ENCODE peak calls at places on chromosomes 7 and 10, in six cellular contexts. E is IMR-90, Q is SK-N-SH, P is GM12878, H is HepG2, F is K562. U is an unnamed sample.

GRCh38 chr10:34256216-34256615 is 558.9 kb downstream of the PARD3 start:
- DNase-seq in H (no peak), Q (no peak), P (no peak), F (no peak), E (no peak), U (no peak)

GRCh38 chr10:79286318-79286951 is 60.8 kb upstream of the PPIF start:
- DNase-seq in E (peak), P (peak), H (no peak), F (peak), Q (peak), U (no peak)

GRCh38 chr7:91353923-91354322 is 89.7 kb downstream of the FZD1 start:
- DNase-seq in H (no peak), E (no peak), F (no peak), P (no peak), Q (peak), U (no peak)

GRCh38 chr10:18104223-18104872 is 35.9 kb upstream of the CACNB2 start:
- DNase-seq in P (no peak), E (peak), H (peak), Q (peak), F (peak), U (no peak)

GRCh38 chr10:102654566-102654965 is 10.3 kb downstream of the TRIM8 start:
- DNase-seq in P (no peak), Q (no peak), H (no peak), E (no peak), F (no peak), U (no peak)

GRCh38 chr10:59872892-59873463 is 33.4 kb downstream of the CCDC6 start:
- DNase-seq in H (peak), P (no peak), F (no peak), Q (no peak), E (peak), U (no peak)

GRCh38 chr10:33350041-33350440 is 15.6 kb upstream of the NRP1 start:
- DNase-seq in H (no peak), E (no peak), F (no peak), P (no peak), Q (no peak), U (no peak)

GRCh38 chr7:26348987-26349809 is 57.5 kb downstream of the SNX10 start:
- DNase-seq in F (no peak), H (no peak), P (no peak), E (no peak), Q (no peak), U (no peak)

GRCh38 chr7:115533785-115534184 is 496.8 kb downstream of the TFEC start:
- DNase-seq in P (no peak), Q (no peak), F (no peak), H (no peak), E (peak), U (no peak)

GRCh38 chr7:2134740-2135139 is 98.0 kb downstream of the MAD1L1 start:
- DNase-seq in F (no peak), Q (no peak), P (no peak), H (no peak), E (no peak), U (no peak)

GRCh38 chr10:70441161-70441876 is at the start of gene NODAL:
- DNase-seq in Q (peak), F (no peak), E (no peak), P (no peak), H (no peak), U (no peak)

GRCh38 chr10:88707429-88708110 is 1.5 kb downstream of the LIPK start:
- DNase-seq in E (peak), P (no peak), H (no peak), Q (no peak), F (no peak), U (no peak)

GRCh38 chr7:75967573-75967997 is 26.8 kb downstream of the TMEM120A start:
- DNase-seq in F (no peak), P (no peak), Q (peak), H (no peak), E (peak), U (no peak)

GRCh38 chr10:52115823-52116222 is 198.3 kb upstream of the DKK1 start:
- DNase-seq in Q (no peak), E (peak), H (no peak), F (no peak), P (no peak), U (no peak)

GRCh38 chr7:139573871-139574270 is 50.4 kb downstream of the CLEC2L start:
- DNase-seq in P (no peak), F (no peak), E (no peak), Q (no peak), H (no peak), U (no peak)

GRCh38 chr7:87220734-87221215 is 1.2 kb upstream of the TMEM243 start:
- DNase-seq in P (no peak), E (no peak), Q (peak), H (no peak), F (no peak), U (no peak)

GRCh38 chr10:77541247-77541646 is 96.4 kb downstream of the KCNMA1 start:
- DNase-seq in H (no peak), P (no peak), Q (no peak), F (no peak), E (no peak), U (no peak)

GRCh38 chr10:1215862-1216575 is 159.8 kb downstream of the WDR37 start:
- DNase-seq in H (no peak), Q (no peak), E (no peak), F (no peak), P (no peak), U (no peak)

GRCh38 chr7:9240016-9240415 is 806.6 kb downstream of the NXPH1 start:
- DNase-seq in F (no peak), H (no peak), P (no peak), E (no peak), Q (no peak), U (no peak)

GRCh38 chr7:139749545-139749944 is 28.3 kb downstream of the HIPK2 start:
- DNase-seq in Q (no peak), H (no peak), P (no peak), E (no peak), F (no peak), U (no peak)

GRCh38 chr7:127798023-127798422 is 146.0 kb downstream of the SND1 start:
- DNase-seq in P (no peak), E (no peak), Q (no peak), F (peak), H (no peak), U (no peak)

GRCh38 chr7:129958643-129959479 is 6.1 kb upstream of the UBE2H start:
- DNase-seq in H (peak), P (no peak), F (peak), E (peak), Q (peak), U (no peak)

GRCh38 chr7:45082031-45082830 is 6.5 kb downstream of the NACAD start:
- DNase-seq in E (no peak), H (no peak), Q (peak), F (no peak), P (no peak), U (no peak)

GRCh38 chr10:3468919-3469638 is 296.5 kb upstream of the PITRM1 start:
- DNase-seq in F (no peak), E (peak), Q (no peak), H (no peak), P (no peak), U (no peak)

GRCh38 chr7:28195925-28196324 is 15.3 kb upstream of the JAZF1 start:
- DNase-seq in H (no peak), F (no peak), P (no peak), Q (no peak), E (no peak), U (no peak)

GRCh38 chr10:119031496-119032059 is 2.1 kb downstream of the NANOS1 start:
- DNase-seq in Q (no peak), P (no peak), E (peak), H (no peak), F (no peak), U (no peak)

GRCh38 chr10:80739963-80740715 is 202.4 kb downstream of the SH2D4B start:
- DNase-seq in Q (no peak), E (no peak), P (no peak), H (no peak), F (peak), U (no peak)

GRCh38 chr10:77710759-77711682 is 73.4 kb upstream of the KCNMA1 start:
- DNase-seq in F (peak), H (peak), P (no peak), Q (peak), E (peak), U (peak)

GRCh38 chr10:104284783-104285182 is 15.8 kb downstream of the GSTO2 start:
- DNase-seq in H (no peak), F (no peak), P (no peak), E (no peak), Q (no peak), U (no peak)

GRCh38 chr7:108372601-108373000 is 83.6 kb downstream of the NRCAM start:
- DNase-seq in H (no peak), E (no peak), F (no peak), P (no peak), Q (no peak), U (no peak)

GRCh38 chr7:151671514-151671913 is 151.8 kb upstream of the RHEB start:
- DNase-seq in P (no peak), Q (no peak), E (no peak), H (no peak), F (no peak), U (peak)

GRCh38 chr7:99380032-99380822 is 5.7 kb downstream of the ARPC1B start:
- DNase-seq in H (no peak), P (peak), E (peak), Q (no peak), F (peak), U (no peak)
- TF ChIP-seq USF2 in H (no peak), P (no peak), E (no peak), Q (no peak), F (no peak), U (no peak)

GRCh38 chr10:12042797-12043651 is at the start of gene UPF2:
- DNase-seq in H (peak), P (peak), F (peak), E (peak), Q (peak), U (peak)

GRCh38 chr10:12045610-12046009 is 3.0 kb upstream of the UPF2 start:
- DNase-seq in P (no peak), H (no peak), Q (no peak), F (no peak), E (no peak), U (no peak)

GRCh38 chr10:12041766-12042408 is 722 bp downstream of the UPF2 start:
- DNase-seq in Q (no peak), P (no peak), F (no peak), H (peak), E (peak), U (no peak)

DNA sequence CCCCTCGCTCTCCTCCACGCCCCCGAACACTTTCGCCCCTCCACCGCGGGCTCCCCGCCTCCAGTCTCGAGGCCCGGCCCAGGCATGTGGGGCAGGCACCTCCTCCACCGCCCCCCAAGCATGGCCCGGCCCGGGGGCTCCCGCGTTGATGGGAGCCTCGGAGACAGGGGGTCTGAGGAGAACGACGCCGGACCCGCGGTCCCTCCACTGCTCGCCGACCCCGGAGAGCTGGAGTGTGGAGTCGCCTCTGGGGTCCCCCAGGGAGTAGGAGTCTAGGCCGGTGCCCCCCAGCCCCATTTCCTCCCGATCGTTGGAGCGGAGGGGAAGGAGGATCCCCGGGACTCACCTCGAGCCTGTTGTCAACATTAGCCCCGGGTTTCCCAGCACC is 206 bp downstream of the UPF2 start:
- DNase-seq in P (no peak), F (peak), Q (no peak), E (peak), H (no peak), U (no peak)
- H2AFZ ChIP-seq in P (peak), F (peak), Q (peak), E (peak), H (no peak), U (no peak)

DNA sequence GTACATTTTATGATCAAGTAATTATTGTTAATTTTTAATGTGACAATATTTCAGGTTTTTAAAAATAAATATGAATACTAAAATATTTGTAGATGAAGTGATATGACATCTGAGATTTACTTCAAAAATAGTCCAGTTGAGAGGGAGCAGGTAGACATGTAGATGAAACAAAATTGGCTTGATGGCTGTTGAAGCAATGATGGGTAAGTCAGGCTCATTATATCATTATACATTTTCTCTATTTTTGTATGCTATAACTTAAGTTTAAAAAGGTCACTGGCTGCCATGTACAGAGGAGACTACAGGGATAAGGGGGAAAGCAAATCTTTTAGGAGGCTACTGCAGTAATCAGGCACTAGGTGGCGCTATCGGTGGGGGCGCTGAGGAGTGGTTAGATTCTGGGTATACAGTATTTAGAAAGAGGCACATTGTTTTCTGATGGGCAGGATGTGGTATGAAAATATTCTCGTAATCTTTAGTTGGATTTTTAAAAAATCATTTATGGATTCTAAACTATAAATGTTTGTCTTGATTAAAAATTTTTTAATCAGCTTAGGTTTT is 189.8 kb upstream of the IMMP2L start:
- DNase-seq in E (peak), H (peak), Q (peak), P (no peak), F (peak), U (no peak)
- TF ChIP-seq USF2 in E (no peak), H (no peak), Q (no peak), P (no peak), F (no peak), U (no peak)

GRCh38 chr10:114877301-114877644 is 55.7 kb downstream of the FHIP2A start:
- DNase-seq in Q (no peak), P (no peak), F (no peak), E (no peak), H (no peak), U (no peak)

GRCh38 chr10:114881462-114881861 is 56.5 kb upstream of the TRUB1 start:
- DNase-seq in F (no peak), Q (no peak), E (no peak), H (no peak), P (no peak), U (no peak)

GRCh38 chr10:114881916-114882315 is 56.1 kb upstream of the TRUB1 start:
- DNase-seq in P (no peak), F (no peak), Q (no peak), H (no peak), E (no peak), U (no peak)

GRCh38 chr10:114879093-114879492 is 57.5 kb downstream of the FHIP2A start:
- DNase-seq in H (no peak), Q (no peak), E (no peak), P (no peak), F (no peak), U (no peak)

DNA sequence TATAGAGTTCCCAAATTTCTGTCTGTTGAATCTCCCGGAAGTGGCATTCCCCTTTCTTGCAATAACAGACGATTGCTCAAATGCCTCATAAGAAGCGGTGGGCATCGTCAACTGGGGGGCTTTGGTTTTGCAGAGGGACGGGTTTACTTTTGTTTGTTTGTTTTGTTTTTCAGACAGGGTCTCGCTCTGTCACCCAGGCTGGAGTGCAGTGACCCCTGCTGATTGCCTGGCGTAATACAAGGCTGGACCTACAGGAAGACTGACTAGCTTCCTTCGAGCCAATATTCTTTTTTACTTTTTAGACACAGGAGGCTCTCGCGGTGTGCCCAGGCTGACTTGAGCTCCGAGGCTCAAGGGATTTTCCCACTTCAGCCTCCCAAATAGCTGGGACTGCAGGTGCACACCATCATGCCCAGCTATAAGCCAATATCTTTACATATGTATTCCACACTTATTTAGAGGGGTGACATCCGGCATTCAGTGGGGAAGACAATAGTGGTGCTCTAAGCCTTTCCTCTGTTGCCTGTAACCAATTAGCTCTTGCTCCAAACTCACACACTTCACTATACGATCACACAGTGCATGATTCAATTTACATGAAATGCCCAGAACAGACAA is 58.1 kb downstream of the FHIP2A start:
- DNase-seq in E (peak), H (peak), P (peak), Q (peak), F (peak), U (peak)
- H2AFZ ChIP-seq in E (peak), H (no peak), P (peak), Q (no peak), F (peak), U (no peak)

GRCh38 chr7:137343483-137343841 is at the start of gene PTN:
- DNase-seq in E (peak), H (no peak), Q (peak), F (no peak), P (no peak), U (peak)

GRCh38 chr7:137337902-137338301 is 5.6 kb downstream of the PTN start:
- DNase-seq in F (no peak), P (no peak), E (no peak), Q (no peak), H (no peak), U (no peak)

GRCh38 chr7:137342751-137343482 is 616 bp downstream of the PTN start:
- DNase-seq in E (peak), P (no peak), F (no peak), Q (no peak), H (no peak), U (no peak)

GRCh38 chr7:137345799-137346449 is 2.4 kb upstream of the PTN start:
- DNase-seq in H (no peak), F (no peak), Q (no peak), E (no peak), P (no peak), U (no peak)

DNA sequence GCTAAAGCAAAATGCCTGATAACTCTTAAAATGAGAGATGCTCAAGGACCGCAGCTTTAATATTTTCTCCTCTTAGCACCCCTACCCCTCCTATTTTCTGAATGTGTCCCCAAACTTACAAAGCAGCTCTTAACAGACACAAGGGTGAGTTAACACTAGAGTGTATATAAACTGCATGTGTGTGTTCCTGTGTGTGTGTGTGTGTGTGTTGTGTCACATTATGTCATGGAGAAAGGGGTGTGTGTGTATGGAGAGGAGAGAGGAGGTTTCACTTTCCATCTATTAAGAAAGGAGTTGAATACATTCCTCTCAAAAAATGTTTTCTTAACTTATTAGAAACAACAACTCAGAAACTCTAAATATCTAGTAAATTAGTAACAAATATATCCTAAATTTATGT is 1.2 kb downstream of the PTN start:
- DNase-seq in F (no peak), H (no peak), E (peak), P (no peak), Q (no peak), U (no peak)
- TF ChIP-seq USF2 in F (no peak), H (no peak), E (no peak), P (no peak), Q (no peak), U (no peak)

GRCh38 chr10:12702215-12702614 is 299.3 kb downstream of the CCDC3 start:
- DNase-seq in F (no peak), E (no peak), H (no peak), P (no peak), Q (no peak), U (no peak)

GRCh38 chr10:12700557-12700874 is 301.0 kb downstream of the CCDC3 start:
- DNase-seq in E (no peak), P (no peak), F (no peak), H (peak), Q (no peak), U (no peak)

GRCh38 chr10:12703141-12703540 is 298.4 kb downstream of the CCDC3 start:
- DNase-seq in H (no peak), Q (no peak), P (no peak), E (no peak), F (no peak), U (no peak)

GRCh38 chr10:12699756-12700556 is 301.6 kb downstream of the CCDC3 start:
- DNase-seq in F (no peak), P (no peak), E (no peak), Q (no peak), H (no peak), U (peak)

DNA sequence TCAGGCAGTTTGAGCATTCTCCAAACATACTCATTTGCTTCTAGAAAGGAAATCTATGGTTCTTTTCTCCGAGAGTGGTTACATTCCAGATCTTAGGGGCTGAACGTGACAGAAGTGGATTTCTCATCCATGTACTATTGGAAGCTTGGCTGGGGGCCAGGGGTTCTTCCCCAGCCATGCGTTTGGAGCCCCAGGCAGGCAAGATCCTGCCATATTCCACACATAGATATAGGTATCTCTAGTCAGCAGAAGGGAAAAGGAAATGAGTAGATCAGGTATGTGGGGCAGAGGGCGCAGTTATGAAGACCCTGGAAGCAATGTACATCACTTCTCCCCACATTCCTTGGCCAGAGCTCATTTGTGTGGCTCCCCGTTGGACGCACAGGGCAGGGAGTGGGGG is 299.8 kb downstream of the CCDC3 start:
- DNase-seq in Q (no peak), F (no peak), P (no peak), E (peak), H (no peak), U (no peak)
- H2AFZ ChIP-seq in Q (no peak), F (no peak), P (no peak), E (peak), H (no peak), U (no peak)

DNA sequence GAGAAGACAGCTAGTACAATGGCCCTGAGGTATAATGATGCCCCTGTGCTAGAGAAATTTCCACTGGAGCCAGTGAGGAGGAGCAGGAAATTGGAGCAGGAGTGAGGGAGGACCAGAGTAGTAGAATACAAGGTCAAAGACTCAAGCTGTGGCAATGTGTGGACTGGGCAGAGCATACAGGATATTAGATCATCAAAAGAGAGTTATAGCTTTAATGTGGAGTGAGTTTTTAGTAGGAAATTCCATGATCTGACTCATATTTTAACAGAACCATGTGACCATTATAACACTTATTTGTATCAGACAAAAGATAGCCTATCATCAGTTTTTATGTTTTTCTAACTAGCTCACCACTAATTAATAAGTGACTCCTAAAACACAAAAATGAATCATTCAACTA is 154.1 kb downstream of the DGKB start:
- DNase-seq in P (no peak), F (no peak), H (no peak), E (peak), Q (no peak), U (no peak)
- TF ChIP-seq USF2 in P (no peak), F (no peak), H (no peak), E (no peak), Q (no peak), U (no peak)